ENCODE peak calls at places on chromosomes 5 and 9, in five cellular contexts. A is RPMI7951; M is AML-193; C is HFFc6; V is activated CD8-positive, alpha-beta memory T cell treated with anti-CD3 and anti-CD28 coated beads, Interleukin-2, amount 50 U/mL, for 48 hours. K is an unnamed sample.
A peak's percentile ranks its signal among the peaks of the same experiment; 100 is the strongest.

GRCh38 chr5:124806026-124806856 is 59.8 kb upstream of the ZNF608 start:
- DNase-seq in A (peak; percentile 77), M (no peak), C (no peak), V (no peak), K (peak; percentile 26)

GRCh38 chr5:124949862-124950261 is 203.4 kb upstream of the ZNF608 start:
- DNase-seq in A (peak; percentile 73), M (no peak), C (no peak), V (no peak), K (no peak)

GRCh38 chr5:68954618-68954910 is 139.2 kb upstream of the SLC30A5 start:
- DNase-seq in A (no peak), M (no peak), C (no peak), V (no peak), K (no peak)

GRCh38 chr5:67992919-67993318 is 222.6 kb upstream of the PIK3R1 start:
- DNase-seq in A (no peak), M (no peak), C (peak; percentile 44), V (no peak), K (no peak)

GRCh38 chr9:19946446-19947109 is 157.7 kb upstream of the SLC24A2 start:
- DNase-seq in A (peak; percentile 10), M (no peak), C (peak; percentile 24), V (no peak), K (no peak)

GRCh38 chr5:178588769-178589168 is 1.4 kb downstream of the COL23A1 start:
- DNase-seq in A (no peak), M (no peak), C (no peak), V (no peak), K (no peak)

GRCh38 chr9:136748656-136749551 is 579 bp upstream of the LCN6 start:
- DNase-seq in A (no peak), M (no peak), C (no peak), V (no peak), K (no peak)

GRCh38 chr9:8715792-8716191 is 916.2 kb upstream of the DMAC1 start:
- DNase-seq in A (no peak), M (no peak), C (no peak), V (no peak), K (no peak)

GRCh38 chr5:143142596-143143435 is 260.7 kb downstream of the NR3C1 start:
- DNase-seq in A (peak; percentile 50), M (no peak), C (no peak), V (no peak), K (peak; percentile 16)

GRCh38 chr5:55180016-55180415 is 7.0 kb upstream of the CDC20B start:
- DNase-seq in A (no peak), M (no peak), C (no peak), V (no peak), K (no peak)

GRCh38 chr9:137107982-137108381 is 6.6 kb downstream of the DPP7 start:
- DNase-seq in A (no peak), M (no peak), C (no peak), V (no peak), K (no peak)

GRCh38 chr9:69578026-69578425 is 94.1 kb downstream of the APBA1 start:
- DNase-seq in A (no peak), M (no peak), C (no peak), V (no peak), K (peak; percentile 26)